ENCODE peak calls at places on chromosomes 7 and 10, in six cellular contexts. One of them, this sample, is unnamed.

GRCh38 chr7:157263156-157263555 is 73.6 kb upstream of the DNAJB6 start:
- DNase-seq in heart right ventricle: no peak
- DNase-seq in stimulated activated CD4-positive, alpha-beta T cell treated with anti-CD3 and anti-CD28 coated beads, Interleukin-1b, Interleukin-23, amount 100 ng/mL, for 4 hours: no peak
- DNase-seq in foreskin fibroblast: no peak
- DNase-seq in WTC11: no peak
- DNase-seq in SHP77: no peak
- DNase-seq in this sample: no peak

GRCh38 chr10:57141708-57142107 is 780.6 kb upstream of the ZWINT start:
- DNase-seq in foreskin fibroblast: no peak
- DNase-seq in WTC11: no peak
- DNase-seq in stimulated activated CD4-positive, alpha-beta T cell treated with anti-CD3 and anti-CD28 coated beads, Interleukin-1b, Interleukin-23, amount 100 ng/mL, for 4 hours: no peak
- DNase-seq in heart right ventricle: no peak
- DNase-seq in SHP77: no peak
- DNase-seq in this sample: no peak

GRCh38 chr10:93224005-93224779 is 150.5 kb downstream of the CYP26A1 start:
- DNase-seq in foreskin fibroblast: no peak
- DNase-seq in SHP77: no peak
- DNase-seq in stimulated activated CD4-positive, alpha-beta T cell treated with anti-CD3 and anti-CD28 coated beads, Interleukin-1b, Interleukin-23, amount 100 ng/mL, for 4 hours: no peak
- DNase-seq in heart right ventricle: no peak
- DNase-seq in WTC11: no peak
- DNase-seq in this sample: no peak

GRCh38 chr10:44369296-44369695 is 15.6 kb downstream of the CXCL12 start:
- DNase-seq in foreskin fibroblast: no peak
- DNase-seq in WTC11: no peak
- DNase-seq in stimulated activated CD4-positive, alpha-beta T cell treated with anti-CD3 and anti-CD28 coated beads, Interleukin-1b, Interleukin-23, amount 100 ng/mL, for 4 hours: no peak
- DNase-seq in heart right ventricle: no peak
- DNase-seq in SHP77: no peak
- DNase-seq in this sample: no peak

GRCh38 chr10:86945361-86946214 is 11.8 kb downstream of the MMRN2 start:
- DNase-seq in SHP77: peak
- DNase-seq in foreskin fibroblast: peak
- DNase-seq in heart right ventricle: peak
- DNase-seq in WTC11: peak
- DNase-seq in stimulated activated CD4-positive, alpha-beta T cell treated with anti-CD3 and anti-CD28 coated beads, Interleukin-1b, Interleukin-23, amount 100 ng/mL, for 4 hours: no peak
- DNase-seq in this sample: peak

GRCh38 chr7:78472519-78472918 is 673.9 kb downstream of the PHTF2 start:
- DNase-seq in SHP77: no peak
- DNase-seq in heart right ventricle: no peak
- DNase-seq in WTC11: no peak
- DNase-seq in foreskin fibroblast: peak
- DNase-seq in stimulated activated CD4-positive, alpha-beta T cell treated with anti-CD3 and anti-CD28 coated beads, Interleukin-1b, Interleukin-23, amount 100 ng/mL, for 4 hours: no peak
- DNase-seq in this sample: peak

GRCh38 chr10:1243486-1244182 is 187.4 kb downstream of the WDR37 start:
- DNase-seq in SHP77: peak
- DNase-seq in foreskin fibroblast: no peak
- DNase-seq in stimulated activated CD4-positive, alpha-beta T cell treated with anti-CD3 and anti-CD28 coated beads, Interleukin-1b, Interleukin-23, amount 100 ng/mL, for 4 hours: no peak
- DNase-seq in WTC11: peak
- DNase-seq in heart right ventricle: no peak
- DNase-seq in this sample: no peak

GRCh38 chr10:97546441-97547340 is 25.9 kb upstream of the ANKRD2 start:
- DNase-seq in heart right ventricle: no peak
- DNase-seq in foreskin fibroblast: no peak
- DNase-seq in WTC11: no peak
- DNase-seq in SHP77: no peak
- DNase-seq in stimulated activated CD4-positive, alpha-beta T cell treated with anti-CD3 and anti-CD28 coated beads, Interleukin-1b, Interleukin-23, amount 100 ng/mL, for 4 hours: no peak
- DNase-seq in this sample: no peak

GRCh38 chr7:134535272-134535918 is 8.0 kb downstream of the AKR1B10 start:
- DNase-seq in foreskin fibroblast: no peak
- DNase-seq in heart right ventricle: no peak
- DNase-seq in WTC11: no peak
- DNase-seq in SHP77: no peak
- DNase-seq in stimulated activated CD4-positive, alpha-beta T cell treated with anti-CD3 and anti-CD28 coated beads, Interleukin-1b, Interleukin-23, amount 100 ng/mL, for 4 hours: no peak
- DNase-seq in this sample: no peak

GRCh38 chr10:121608669-121609190 is 10.5 kb upstream of the FGFR2 start:
- DNase-seq in WTC11: peak
- DNase-seq in stimulated activated CD4-positive, alpha-beta T cell treated with anti-CD3 and anti-CD28 coated beads, Interleukin-1b, Interleukin-23, amount 100 ng/mL, for 4 hours: peak
- DNase-seq in SHP77: no peak
- DNase-seq in heart right ventricle: peak
- DNase-seq in foreskin fibroblast: no peak
- DNase-seq in this sample: no peak

GRCh38 chr7:7209412-7210050 is 27.2 kb downstream of the C1GALT1 start:
- DNase-seq in foreskin fibroblast: no peak
- DNase-seq in WTC11: peak
- DNase-seq in heart right ventricle: no peak
- DNase-seq in SHP77: no peak
- DNase-seq in stimulated activated CD4-positive, alpha-beta T cell treated with anti-CD3 and anti-CD28 coated beads, Interleukin-1b, Interleukin-23, amount 100 ng/mL, for 4 hours: no peak
- DNase-seq in this sample: no peak

GRCh38 chr10:69742928-69743602 is 58.6 kb upstream of the COL13A1 start:
- DNase-seq in heart right ventricle: no peak
- DNase-seq in SHP77: no peak
- DNase-seq in WTC11: peak
- DNase-seq in stimulated activated CD4-positive, alpha-beta T cell treated with anti-CD3 and anti-CD28 coated beads, Interleukin-1b, Interleukin-23, amount 100 ng/mL, for 4 hours: no peak
- DNase-seq in foreskin fibroblast: no peak
- DNase-seq in this sample: peak

GRCh38 chr10:73965890-73966768 is 31.8 kb upstream of the VCL start:
- DNase-seq in SHP77: no peak
- DNase-seq in foreskin fibroblast: peak
- DNase-seq in stimulated activated CD4-positive, alpha-beta T cell treated with anti-CD3 and anti-CD28 coated beads, Interleukin-1b, Interleukin-23, amount 100 ng/mL, for 4 hours: no peak
- DNase-seq in heart right ventricle: peak
- DNase-seq in WTC11: peak
- DNase-seq in this sample: peak

GRCh38 chr7:80412842-80413241 is 99.0 kb downstream of the GNAT3 start:
- DNase-seq in WTC11: no peak
- DNase-seq in heart right ventricle: no peak
- DNase-seq in stimulated activated CD4-positive, alpha-beta T cell treated with anti-CD3 and anti-CD28 coated beads, Interleukin-1b, Interleukin-23, amount 100 ng/mL, for 4 hours: no peak
- DNase-seq in SHP77: no peak
- DNase-seq in foreskin fibroblast: peak
- DNase-seq in this sample: no peak

GRCh38 chr10:43322769-43323168 is 48.7 kb upstream of the FXYD4 start:
- DNase-seq in stimulated activated CD4-positive, alpha-beta T cell treated with anti-CD3 and anti-CD28 coated beads, Interleukin-1b, Interleukin-23, amount 100 ng/mL, for 4 hours: peak
- DNase-seq in foreskin fibroblast: peak
- DNase-seq in heart right ventricle: peak
- DNase-seq in WTC11: peak
- DNase-seq in SHP77: no peak
- DNase-seq in this sample: no peak

This sample was measured in H4.